ENCODE peak calls at places on chromosomes 7 and 10, in four cellular contexts. R is neural progenitor cell, L is neuronal stem cell, Y is IMR-90. P is an unnamed sample. For H3K4me1 and H3K36me3, the result is how much of the 10 kb centered on the place peaks cover.

GRCh38 chr7:159121476-159121875 is 23.2 kb downstream of the VIPR2 start:
- DNase-seq in R (no peak), L (no peak), Y (no peak), P (no peak)

GRCh38 chr7:128906766-128907559 is 3.5 kb downstream of the KCP start:
- DNase-seq in R (no peak), L (no peak), Y (no peak), P (no peak)

GRCh38 chr10:70885931-70886903 is 2.1 kb downstream of the PCBD1 start:
- DNase-seq in R (no peak), L (no peak), Y (no peak), P (no peak)

GRCh38 chr10:30185916-30186315 is 126.5 kb upstream of the JCAD start:
- DNase-seq in R (no peak), L (no peak), Y (peak), P (peak)

GRCh38 chr7:48718731-48719387 is 205.5 kb upstream of the CDC14C start:
- DNase-seq in R (no peak), L (no peak), Y (no peak), P (no peak)

GRCh38 chr10:98301664-98302319 is 33.8 kb upstream of the LOXL4 start:
- DNase-seq in R (no peak), L (no peak), Y (no peak), P (no peak)

GRCh38 chr7:107940146-107940489 is 49.1 kb downstream of the DLD start:
- DNase-seq in R (no peak), L (no peak), Y (no peak), P (no peak)

GRCh38 chr10:104862-105565 is 30.2 kb upstream of the ZMYND11 start:
- DNase-seq in R (no peak), L (no peak), Y (no peak), P (no peak)

GRCh38 chr10:122323941-122324675 is 50.4 kb upstream of the PLEKHA1 start:
- DNase-seq in R (no peak), L (no peak), Y (no peak), P (peak)

GRCh38 chr7:1233328-1234048 is 816 bp downstream of the UNCX start:
- DNase-seq in R (peak), L (no peak), Y (no peak), P (no peak)

GRCh38 chr7:140923358-140924006 is 1.2 kb downstream of the BRAF start:
- DNase-seq in R (peak), L (peak), Y (no peak), P (peak)

GRCh38 chr7:56287429-56288138 is 171.4 kb upstream of the NUPR2 start:
- DNase-seq in R (no peak), L (no peak), Y (no peak), P (no peak)

GRCh38 chr10:62231805-62232204 is 36.8 kb downstream of the RTKN2 start:
- DNase-seq in R (no peak), L (no peak), Y (no peak), P (no peak)

GRCh38 chr7:45720989-45721388 is 146.8 kb downstream of the ADCY1 start:
- DNase-seq in R (no peak), L (no peak), Y (no peak), P (no peak)

GRCh38 chr7:45716380-45717203 is 142.4 kb downstream of the ADCY1 start:
- DNase-seq in R (no peak), L (no peak), Y (no peak), P (no peak)

GRCh38 chr7:45717537-45718235 is 143.5 kb downstream of the ADCY1 start:
- DNase-seq in R (no peak), L (no peak), Y (no peak), P (no peak)

GRCh38 chr7:45715471-45716352 is 141.5 kb downstream of the ADCY1 start:
- DNase-seq in R (no peak), L (no peak), Y (no peak), P (no peak)

GRCh38 chr7:45718464-45719330 is 144.5 kb downstream of the ADCY1 start:
- DNase-seq in R (no peak), L (no peak), Y (peak), P (peak)
- H3K9ac ChIP-seq in R (no peak), L (no peak), Y (no peak), P (no peak)

DNA sequence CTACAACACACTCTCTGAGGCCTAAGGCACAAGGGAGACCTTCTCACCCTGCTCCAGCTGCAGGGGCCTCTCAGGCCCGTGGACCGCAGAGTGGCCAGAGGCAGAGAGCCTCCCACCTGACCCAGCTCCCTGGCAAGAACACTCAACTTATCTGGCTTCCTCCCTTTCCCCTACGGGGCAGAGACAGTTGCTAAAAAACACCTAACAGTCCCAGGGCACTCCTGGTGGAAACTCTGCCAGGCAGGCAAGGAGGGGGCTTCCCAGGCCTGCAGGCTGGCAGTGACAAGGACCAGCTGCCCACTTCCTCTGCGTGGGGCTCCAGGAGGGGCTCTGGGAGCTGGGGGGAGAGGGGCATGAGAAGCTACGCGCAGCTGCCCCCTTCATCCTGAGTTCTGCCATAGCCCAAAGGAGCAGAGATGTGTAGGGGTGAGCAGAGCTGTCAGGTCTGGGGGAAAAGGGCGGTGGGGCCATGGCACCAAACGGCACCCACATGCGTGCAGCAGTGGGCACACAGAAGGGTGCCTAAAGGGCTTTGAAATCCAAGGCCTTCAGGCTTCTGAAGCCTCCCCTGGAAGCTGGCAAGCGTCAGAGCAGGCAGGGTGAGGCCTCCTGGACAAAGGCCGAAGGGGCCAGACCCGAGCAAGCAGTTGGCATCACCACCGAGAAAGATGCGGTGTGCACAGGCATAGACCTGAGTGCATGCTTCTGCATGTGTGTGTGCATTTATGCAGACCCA is 14.5 kb downstream of the SPOCK2 start:
- DNase-seq in R (no peak), L (no peak), Y (no peak), P (no peak)
- H3K4me1 ChIP-seq in R (under half), L (under half), Y (under half), P (under half)

GRCh38 chr10:7193369-7193768 is 217.5 kb downstream of the SFMBT2 start:
- DNase-seq in R (no peak), L (no peak), Y (no peak), P (no peak)
- H3K36me3 ChIP-seq in R (under half), L (under half), Y (under half), P (under half)

GRCh38 chr7:73980206-73980605 is 47.8 kb upstream of the ELN start:
- DNase-seq in R (no peak), L (no peak), Y (no peak), P (no peak)
- H3K9ac ChIP-seq in R (no peak), L (no peak), Y (no peak), P (no peak)

GRCh38 chr10:86958109-86958830 is at the start of gene SNCG:
- DNase-seq in R (no peak), L (no peak), Y (no peak), P (no peak)
- H3K4me1 ChIP-seq in R (under half), L (half or more), Y (under half), P (half or more)

GRCh38 chr10:124035928-124036558 is 57.4 kb downstream of the CHST15 start:
- DNase-seq in R (no peak), L (no peak), Y (no peak), P (no peak)

GRCh38 chr10:124035306-124035927 is 58.0 kb downstream of the CHST15 start:
- DNase-seq in R (no peak), L (no peak), Y (no peak), P (no peak)

GRCh38 chr10:124037784-124038183 is 55.6 kb downstream of the CHST15 start:
- DNase-seq in R (no peak), L (no peak), Y (no peak), P (no peak)

GRCh38 chr10:124037286-124037685 is 56.1 kb downstream of the CHST15 start:
- DNase-seq in R (no peak), L (no peak), Y (no peak), P (no peak)

DNA sequence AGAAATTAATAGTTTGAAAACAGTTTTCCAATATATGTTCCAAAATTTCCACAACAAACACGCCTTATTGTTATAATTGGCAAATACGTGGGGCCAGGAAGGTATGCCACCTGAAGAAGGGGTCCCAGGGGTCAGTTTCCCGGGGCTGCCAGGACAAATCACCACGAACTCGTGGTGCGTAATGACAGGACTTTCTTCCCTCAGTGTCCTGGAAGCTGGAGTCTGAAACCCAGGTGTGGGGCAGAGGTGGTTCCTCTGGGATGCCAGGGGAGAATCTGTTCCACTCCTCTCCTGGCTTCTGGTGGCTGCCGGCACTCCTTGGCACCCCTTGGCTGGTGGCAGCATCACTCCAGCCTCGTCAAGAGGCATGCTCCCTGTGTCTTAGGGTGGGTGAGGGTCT is 56.7 kb downstream of the CHST15 start:
- DNase-seq in R (no peak), L (no peak), Y (no peak), P (no peak)
- H3K36me3 ChIP-seq in R (under half), L (under half), Y (under half), P (under half)

DNA sequence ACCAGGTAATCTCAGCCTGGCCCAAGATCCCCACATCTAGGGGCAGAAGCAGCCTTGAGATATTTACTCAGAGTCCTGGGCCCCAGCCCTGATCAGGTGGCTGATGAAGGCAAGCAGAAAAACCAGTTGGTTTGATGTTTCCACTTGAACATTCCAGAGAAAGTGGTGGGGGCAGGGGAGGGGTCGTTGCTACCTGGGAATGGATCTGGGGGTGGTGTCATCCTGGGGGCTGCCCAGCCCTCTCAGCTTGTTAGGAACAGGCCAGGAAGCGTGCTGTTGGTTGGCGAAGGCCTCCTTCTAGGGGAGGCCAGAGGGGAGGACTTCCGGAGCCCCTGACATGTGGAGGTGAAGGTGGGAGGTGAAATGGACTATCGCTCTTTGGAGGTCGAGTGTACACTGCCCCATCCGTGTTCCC is 3.7 kb upstream of the ABHD11 start:
- DNase-seq in R (peak), L (no peak), Y (no peak), P (no peak)
- H3K9ac ChIP-seq in R (no peak), L (no peak), Y (no peak), P (no peak)

DNA sequence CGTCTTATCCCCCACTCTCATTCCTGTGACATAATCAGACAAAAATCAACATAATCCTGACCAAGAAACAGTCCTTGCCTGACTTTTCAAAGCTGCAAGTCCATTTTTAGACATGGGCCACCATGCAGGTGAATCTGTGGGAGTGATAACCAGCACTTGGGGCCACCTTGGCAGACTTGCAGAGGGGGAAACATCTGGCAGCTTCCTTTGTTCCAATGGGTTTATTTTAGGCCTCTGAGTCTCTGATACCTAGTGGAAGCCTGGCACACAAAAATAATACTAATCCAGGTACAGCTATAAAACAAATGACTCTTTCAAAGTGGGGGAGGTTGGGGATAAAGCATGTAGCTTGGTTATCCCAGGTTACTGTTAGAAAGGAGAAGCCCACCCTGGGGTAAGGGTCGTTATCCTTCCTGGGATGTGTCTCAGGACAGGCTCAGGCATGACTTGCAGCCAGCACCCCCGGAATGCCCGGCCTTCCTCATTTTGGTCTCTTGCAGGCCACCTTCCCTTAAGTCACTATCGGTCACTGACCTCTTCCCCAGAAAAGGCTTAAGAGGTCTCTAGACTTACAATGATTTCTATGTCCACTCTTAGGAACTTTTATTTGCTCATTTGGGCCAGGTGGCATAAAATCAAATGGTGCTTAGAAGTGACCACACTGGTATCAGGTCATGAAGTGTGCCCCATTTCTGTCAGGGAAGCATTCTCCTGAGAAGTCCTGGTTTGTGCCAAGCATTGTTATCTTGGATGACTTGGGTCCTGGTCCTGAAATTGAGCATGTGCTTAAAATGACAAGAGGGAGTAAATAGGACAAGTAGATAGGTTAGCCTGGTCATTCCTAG is 37.6 kb downstream of the EEPD1 start:
- DNase-seq in R (no peak), L (no peak), Y (peak), P (no peak)
- H3K4me1 ChIP-seq in R (under half), L (under half), Y (under half), P (under half)

GRCh38 chr7:5229451-5230271 is 39.6 kb downstream of the WIPI2 start:
- DNase-seq in R (no peak), L (no peak), Y (no peak), P (no peak)
- H3K36me3 ChIP-seq in R (under half), L (half or more), Y (half or more), P (half or more)

GRCh38 chr7:148223130-148223529 is 367.4 kb upstream of the C7orf33 start:
- DNase-seq in R (no peak), L (no peak), Y (no peak), P (no peak)
- H3K9ac ChIP-seq in R (no peak), L (no peak), Y (no peak), P (no peak)

P was measured in adipocyte.